ENCODE peak calls at places on chromosome 16, in four cellular contexts. One of them, this sample, is unnamed.

GRCh38 chr16:51538707-51539604 is 387.9 kb upstream of the SALL1 start:
- DNase-seq in HepG2: peak
- DNase-seq in K562: no peak
- DNase-seq in GM12878: no peak
- DNase-seq in this sample: peak

GRCh38 chr16:83513006-83513755 is 294.6 kb upstream of the HSBP1 start:
- DNase-seq in HepG2: no peak
- DNase-seq in K562: no peak
- DNase-seq in GM12878: no peak
- DNase-seq in this sample: no peak

GRCh38 chr16:25735645-25736044 is 43.9 kb downstream of the HS3ST4 start:
- DNase-seq in HepG2: no peak
- DNase-seq in K562: no peak
- DNase-seq in GM12878: no peak
- DNase-seq in this sample: no peak

GRCh38 chr16:1325261-1325660 is 8.2 kb upstream of the BAIAP3 start:
- DNase-seq in HepG2: no peak
- DNase-seq in K562: no peak
- DNase-seq in GM12878: no peak
- DNase-seq in this sample: no peak

GRCh38 chr16:4649744-4650442 is 25.3 kb downstream of the MGRN1 start:
- DNase-seq in HepG2: no peak
- DNase-seq in K562: no peak
- DNase-seq in GM12878: no peak
- DNase-seq in this sample: no peak

GRCh38 chr16:54080524-54081008 is 206.0 kb downstream of the IRX3 start:
- DNase-seq in HepG2: peak
- DNase-seq in K562: no peak
- DNase-seq in GM12878: no peak
- DNase-seq in this sample: peak

GRCh38 chr16:87227651-87228015 is 89.6 kb downstream of the C16orf95 start:
- DNase-seq in HepG2: no peak
- DNase-seq in K562: no peak
- DNase-seq in GM12878: no peak
- DNase-seq in this sample: no peak

GRCh38 chr16:28879841-28880588 is 1.7 kb downstream of the ATP2A1 start:
- DNase-seq in HepG2: no peak
- DNase-seq in K562: peak
- DNase-seq in GM12878: peak
- DNase-seq in this sample: peak

GRCh38 chr16:22816475-22816874 is 2.5 kb downstream of the HS3ST2 start:
- DNase-seq in HepG2: no peak
- DNase-seq in K562: no peak
- DNase-seq in GM12878: no peak
- DNase-seq in this sample: peak

GRCh38 chr16:4693296-4693955 is at the start of gene NUDT16L1:
- DNase-seq in HepG2: peak
- DNase-seq in K562: peak
- DNase-seq in GM12878: peak
- DNase-seq in this sample: peak

GRCh38 chr16:28181557-28181914 is 30.2 kb downstream of the XPO6 start:
- DNase-seq in HepG2: peak
- DNase-seq in K562: no peak
- DNase-seq in GM12878: no peak
- DNase-seq in this sample: peak

GRCh38 chr16:65415460-65415859 is 293.6 kb upstream of the CDH11 start:
- DNase-seq in HepG2: no peak
- DNase-seq in K562: no peak
- DNase-seq in GM12878: no peak
- DNase-seq in this sample: no peak

GRCh38 chr16:84175351-84176081 is 11.3 kb downstream of the TAF1C start:
- DNase-seq in HepG2: peak
- DNase-seq in K562: peak
- DNase-seq in GM12878: peak
- DNase-seq in this sample: no peak

GRCh38 chr16:1771072-1771863 is at the start of gene NME3:
- DNase-seq in HepG2: peak
- DNase-seq in K562: peak
- DNase-seq in GM12878: no peak
- DNase-seq in this sample: peak

GRCh38 chr16:52069866-52070265 is 477.1 kb downstream of the TOX3 start:
- DNase-seq in HepG2: peak
- DNase-seq in K562: no peak
- DNase-seq in GM12878: no peak
- DNase-seq in this sample: peak

GRCh38 chr16:64823676-64824075 is 298.2 kb downstream of the CDH11 start:
- DNase-seq in HepG2: no peak
- DNase-seq in K562: no peak
- DNase-seq in GM12878: no peak
- DNase-seq in this sample: no peak

GRCh38 chr16:21710938-21711337 is 47.2 kb downstream of the OTOA start:
- DNase-seq in HepG2: no peak
- DNase-seq in K562: no peak
- DNase-seq in GM12878: no peak
- DNase-seq in this sample: no peak

GRCh38 chr16:28990375-28991040 is 5.7 kb downstream of the LAT start:
- DNase-seq in HepG2: no peak
- DNase-seq in K562: no peak
- DNase-seq in GM12878: no peak
- DNase-seq in this sample: no peak

GRCh38 chr16:4944333-4945281 is 7.7 kb upstream of the PPL start:
- DNase-seq in HepG2: peak
- DNase-seq in K562: peak
- DNase-seq in GM12878: no peak
- DNase-seq in this sample: peak

GRCh38 chr16:88398874-88399178 is 16.1 kb downstream of the ZNF469 start:
- DNase-seq in HepG2: no peak
- DNase-seq in K562: no peak
- DNase-seq in GM12878: no peak
- DNase-seq in this sample: no peak

GRCh38 chr16:1466968-1467521 is 7.8 kb downstream of the CLCN7 start:
- DNase-seq in HepG2: no peak
- DNase-seq in K562: no peak
- DNase-seq in GM12878: no peak
- DNase-seq in this sample: peak

GRCh38 chr16:65657556-65657955 is 535.7 kb upstream of the CDH11 start:
- DNase-seq in HepG2: no peak
- DNase-seq in K562: no peak
- DNase-seq in GM12878: no peak
- DNase-seq in this sample: no peak

GRCh38 chr16:90083139-90083538 is 6.0 kb upstream of the PRDM7 start:
- DNase-seq in HepG2: no peak
- DNase-seq in K562: no peak
- DNase-seq in GM12878: no peak
- DNase-seq in this sample: no peak

GRCh38 chr16:19733551-19733950 is 15.5 kb downstream of the IQCK start:
- DNase-seq in HepG2: no peak
- DNase-seq in K562: no peak
- DNase-seq in GM12878: no peak
- DNase-seq in this sample: no peak

GRCh38 chr16:77450790-77451487 is 16.1 kb upstream of the ADAMTS18 start:
- DNase-seq in HepG2: no peak
- DNase-seq in K562: no peak
- DNase-seq in GM12878: no peak
- DNase-seq in this sample: no peak

DNA sequence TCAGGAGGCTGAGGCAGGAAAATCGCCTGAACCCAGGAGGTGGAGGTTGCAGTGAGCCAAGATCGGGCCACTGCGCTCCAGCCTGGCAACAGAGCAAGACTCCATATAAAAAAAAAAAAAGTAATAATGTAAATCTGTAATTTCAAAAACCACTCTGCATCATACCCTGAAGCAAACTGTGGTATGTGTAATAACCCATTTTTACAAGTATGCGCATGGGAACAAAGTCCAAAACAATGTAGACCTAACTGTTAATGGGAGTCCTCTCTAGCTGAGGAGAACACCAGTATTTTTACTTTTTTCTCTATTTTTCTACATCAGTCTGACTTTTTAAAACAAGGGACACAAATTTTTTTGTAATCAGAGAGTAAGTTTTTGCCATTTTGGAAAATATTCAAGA is 25.9 kb downstream of the CMTM4 start:
- DNase-seq in HepG2: no peak
- DNase-seq in K562: no peak
- DNase-seq in GM12878: no peak
- DNase-seq in this sample: no peak
- TF ChIP-seq RFX5 in HepG2: no peak
- TF ChIP-seq RFX5 in K562: no peak
- TF ChIP-seq RFX5 in GM12878: no peak
- TF ChIP-seq RFX5 in this sample: no peak

GRCh38 chr16:10889880-10890279 is 12.9 kb downstream of the CIITA start:
- DNase-seq in HepG2: no peak
- DNase-seq in K562: no peak
- DNase-seq in GM12878: no peak
- DNase-seq in this sample: no peak
- H3K4me2 ChIP-seq in HepG2: no peak
- H3K4me2 ChIP-seq in K562: no peak
- H3K4me2 ChIP-seq in GM12878: peak
- H3K4me2 ChIP-seq in this sample: no peak

DNA sequence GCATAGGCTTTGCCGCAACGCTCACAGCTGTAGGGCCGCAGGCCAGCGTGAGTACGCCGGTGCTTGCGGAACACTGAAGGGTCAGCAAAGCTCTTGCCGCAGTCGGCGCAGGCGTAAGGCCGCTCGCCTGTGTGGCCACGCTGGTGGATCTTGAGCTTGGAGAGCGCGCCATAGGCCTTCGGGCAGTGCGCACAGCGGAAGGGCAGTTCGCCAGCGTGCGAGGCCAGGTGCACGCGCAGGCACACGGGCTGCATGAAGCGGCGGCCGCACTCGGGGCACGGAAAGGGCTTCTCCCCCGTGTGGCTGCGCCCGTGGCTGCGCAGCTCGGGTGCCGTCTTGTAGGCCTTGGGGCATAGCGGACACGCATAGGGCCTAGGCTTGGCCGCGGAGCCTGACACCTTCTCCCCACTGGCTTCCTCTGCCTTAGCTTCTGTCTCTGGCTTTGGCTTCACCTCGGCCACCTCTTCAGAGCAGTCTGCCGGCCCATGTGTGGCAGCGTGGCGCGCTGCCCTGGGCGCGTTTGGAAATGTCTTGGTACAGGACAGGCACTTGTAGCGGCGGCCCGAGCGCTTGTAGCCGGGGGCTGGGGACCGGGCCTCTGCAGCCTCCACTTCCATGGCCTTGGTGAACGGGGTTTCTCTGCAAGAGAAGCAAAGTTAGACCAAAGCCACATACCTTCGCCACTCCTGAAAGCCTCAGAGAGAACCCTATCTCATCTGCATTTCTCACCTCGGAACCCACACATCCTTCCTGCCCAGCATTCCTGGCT is 10.0 kb downstream of the ZNF668 start:
- DNase-seq in HepG2: no peak
- DNase-seq in K562: no peak
- DNase-seq in GM12878: no peak
- DNase-seq in this sample: no peak
- TF ChIP-seq ESRRA in HepG2: no peak
- TF ChIP-seq ESRRA in K562: no peak
- TF ChIP-seq ESRRA in GM12878: no peak
- TF ChIP-seq ESRRA in this sample: no peak

DNA sequence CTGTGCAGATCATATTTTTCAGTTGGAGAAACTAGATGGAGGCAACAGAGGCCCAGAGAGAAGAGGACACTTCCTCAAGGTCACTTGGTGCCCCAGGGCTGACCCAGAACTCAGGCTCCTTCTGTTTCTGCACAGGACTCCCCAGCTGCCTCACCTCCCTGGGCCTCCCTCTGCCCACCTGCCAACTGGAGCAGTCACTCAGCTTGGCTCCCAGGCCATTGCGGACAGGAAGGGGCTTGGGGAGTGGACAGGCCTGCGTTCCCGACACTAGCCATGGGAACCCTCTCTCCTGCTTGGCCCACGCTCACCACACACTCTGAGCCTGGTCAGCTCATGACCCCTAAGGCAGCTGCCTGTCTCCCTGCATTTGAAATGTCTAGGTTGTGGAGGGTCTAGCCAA is 78.1 kb upstream of the BRD7 start:
- DNase-seq in HepG2: no peak
- DNase-seq in K562: no peak
- DNase-seq in GM12878: no peak
- DNase-seq in this sample: no peak
- TF ChIP-seq RFX5 in HepG2: no peak
- TF ChIP-seq RFX5 in K562: no peak
- TF ChIP-seq RFX5 in GM12878: no peak
- TF ChIP-seq RFX5 in this sample: no peak

DNA sequence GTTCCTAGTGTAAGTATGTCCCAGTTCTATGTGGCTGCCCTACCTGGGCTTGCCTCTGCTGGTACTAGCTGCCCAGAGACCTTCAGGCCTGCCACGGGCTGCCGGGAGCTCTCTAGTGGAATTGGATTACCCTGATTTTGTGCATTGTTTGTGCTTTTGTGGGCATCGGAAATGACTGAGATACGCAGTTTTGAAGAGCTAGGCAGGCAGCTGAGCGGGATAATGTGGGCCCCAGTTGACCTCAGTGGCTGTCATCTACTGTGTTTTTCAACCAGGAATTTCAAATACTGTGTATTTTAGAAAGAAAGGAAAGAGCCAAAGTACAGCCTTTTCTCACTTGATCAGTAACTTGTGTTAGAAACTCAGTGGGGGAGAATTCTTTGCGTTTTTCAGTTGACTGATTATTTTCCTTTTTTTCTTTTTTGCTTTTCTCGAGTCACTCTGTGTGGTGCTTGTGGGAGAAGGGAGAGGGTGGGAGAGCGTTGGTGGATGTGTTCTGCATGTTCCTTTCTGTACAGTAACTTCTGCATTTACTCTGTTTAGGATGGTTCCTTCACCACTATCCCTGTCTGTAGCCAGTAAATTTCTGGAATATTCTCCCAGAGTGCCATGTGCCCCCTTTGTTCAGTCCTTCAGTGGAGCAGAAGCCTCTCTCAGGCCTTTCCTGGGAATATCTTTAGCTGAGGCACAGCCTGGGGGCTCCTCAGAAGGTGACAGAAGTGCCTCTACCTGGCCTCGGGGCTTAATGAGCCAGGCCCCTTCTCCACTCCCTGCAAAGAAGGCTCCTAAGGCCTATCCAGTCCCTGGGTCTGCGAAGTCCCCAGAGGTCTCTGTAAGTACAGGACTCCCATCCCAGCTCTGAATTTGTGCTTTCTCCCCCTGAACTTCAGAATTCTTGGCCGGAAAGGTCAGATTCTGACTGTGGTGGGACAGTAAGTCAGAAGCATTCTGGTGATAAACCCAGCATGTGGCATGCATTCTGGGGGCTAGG is 15.0 kb upstream of the SLC12A3 start:
- DNase-seq in HepG2: peak
- DNase-seq in K562: no peak
- DNase-seq in GM12878: no peak
- DNase-seq in this sample: no peak
- H3K4me2 ChIP-seq in HepG2: peak
- H3K4me2 ChIP-seq in K562: no peak
- H3K4me2 ChIP-seq in GM12878: no peak
- H3K4me2 ChIP-seq in this sample: peak

GRCh38 chr16:75243667-75244224 is 7.7 kb downstream of the BCAR1 start:
- DNase-seq in HepG2: no peak
- DNase-seq in K562: no peak
- DNase-seq in GM12878: no peak
- DNase-seq in this sample: no peak
- TF ChIP-seq ESRRA in HepG2: no peak
- TF ChIP-seq ESRRA in K562: no peak
- TF ChIP-seq ESRRA in GM12878: no peak
- TF ChIP-seq ESRRA in this sample: no peak

This sample was measured in A549.